ENCODE peak calls at places on chromosomes 11 and 22, in eight cellular contexts. One of them, this sample, is unnamed.

GRCh38 chr11:33017478-33017877 is 1.8 kb downstream of the DEPDC7 start:
- DNase-seq in mucosa of descending colon: no peak
- DNase-seq in GM12865: no peak
- DNase-seq in RWPE2: no peak
- DNase-seq in bronchial epithelial cell: no peak
- DNase-seq in AG04450: no peak
- DNase-seq in Calu3: no peak
- DNase-seq in fibroblast of mammary gland: no peak
- DNase-seq in this sample: no peak

GRCh38 chr11:122668562-122669090 is 13.1 kb downstream of the UBASH3B start:
- DNase-seq in mucosa of descending colon: no peak
- DNase-seq in GM12865: peak; percentile 19
- DNase-seq in RWPE2: no peak
- DNase-seq in bronchial epithelial cell: peak; percentile 79
- DNase-seq in AG04450: peak; percentile 66
- DNase-seq in Calu3: no peak
- DNase-seq in fibroblast of mammary gland: peak; percentile 86
- DNase-seq in this sample: no peak

GRCh38 chr11:108117746-108118371 is 3.5 kb upstream of the ACAT1 start:
- DNase-seq in mucosa of descending colon: no peak
- DNase-seq in GM12865: peak; percentile 62
- DNase-seq in RWPE2: no peak
- DNase-seq in bronchial epithelial cell: peak; percentile 61
- DNase-seq in AG04450: peak; percentile 34
- DNase-seq in Calu3: no peak
- DNase-seq in fibroblast of mammary gland: peak; percentile 77
- DNase-seq in this sample: no peak

GRCh38 chr11:44604171-44604581 is 38.7 kb downstream of the CD82 start:
- DNase-seq in mucosa of descending colon: no peak
- DNase-seq in GM12865: no peak
- DNase-seq in RWPE2: no peak
- DNase-seq in bronchial epithelial cell: peak; percentile 56
- DNase-seq in AG04450: no peak
- DNase-seq in Calu3: no peak
- DNase-seq in fibroblast of mammary gland: no peak
- DNase-seq in this sample: no peak

GRCh38 chr11:45188127-45188526 is 41.7 kb downstream of the PRDM11 start:
- DNase-seq in mucosa of descending colon: no peak
- DNase-seq in GM12865: no peak
- DNase-seq in RWPE2: no peak
- DNase-seq in bronchial epithelial cell: no peak
- DNase-seq in AG04450: no peak
- DNase-seq in Calu3: no peak
- DNase-seq in fibroblast of mammary gland: no peak
- DNase-seq in this sample: no peak

GRCh38 chr11:114288139-114288538 is 8.1 kb upstream of the NNMT start:
- DNase-seq in mucosa of descending colon: no peak
- DNase-seq in GM12865: no peak
- DNase-seq in RWPE2: no peak
- DNase-seq in bronchial epithelial cell: no peak
- DNase-seq in AG04450: no peak
- DNase-seq in Calu3: no peak
- DNase-seq in fibroblast of mammary gland: no peak
- DNase-seq in this sample: no peak

GRCh38 chr11:123550620-123550917 is 103.9 kb downstream of the SCN3B start:
- DNase-seq in mucosa of descending colon: no peak
- DNase-seq in GM12865: no peak
- DNase-seq in RWPE2: no peak
- DNase-seq in bronchial epithelial cell: no peak
- DNase-seq in AG04450: no peak
- DNase-seq in Calu3: no peak
- DNase-seq in fibroblast of mammary gland: no peak
- DNase-seq in this sample: no peak

GRCh38 chr11:67541198-67541597 is 18.0 kb upstream of the CABP2 start:
- DNase-seq in mucosa of descending colon: no peak
- DNase-seq in GM12865: no peak
- DNase-seq in RWPE2: no peak
- DNase-seq in bronchial epithelial cell: no peak
- DNase-seq in AG04450: no peak
- DNase-seq in Calu3: no peak
- DNase-seq in fibroblast of mammary gland: no peak
- DNase-seq in this sample: no peak

GRCh38 chr11:8361664-8362210 is 98.1 kb upstream of the LMO1 start:
- DNase-seq in mucosa of descending colon: no peak
- DNase-seq in GM12865: no peak
- DNase-seq in RWPE2: peak; percentile 23
- DNase-seq in bronchial epithelial cell: no peak
- DNase-seq in AG04450: no peak
- DNase-seq in Calu3: no peak
- DNase-seq in fibroblast of mammary gland: no peak
- DNase-seq in this sample: no peak

GRCh38 chr11:35390737-35391682 is 28.3 kb downstream of the SLC1A2 start:
- DNase-seq in mucosa of descending colon: peak; percentile 51
- DNase-seq in GM12865: peak; percentile 79
- DNase-seq in RWPE2: no peak
- DNase-seq in bronchial epithelial cell: peak; percentile 92
- DNase-seq in AG04450: no peak
- DNase-seq in Calu3: peak; percentile 28
- DNase-seq in fibroblast of mammary gland: peak; percentile 87
- DNase-seq in this sample: peak; percentile 59

GRCh38 chr22:44671742-44672141 is 30.3 kb upstream of the PRR5 start:
- DNase-seq in mucosa of descending colon: no peak
- DNase-seq in GM12865: no peak
- DNase-seq in RWPE2: no peak
- DNase-seq in bronchial epithelial cell: peak; percentile 72
- DNase-seq in AG04450: no peak
- DNase-seq in Calu3: no peak
- DNase-seq in fibroblast of mammary gland: peak; percentile 57
- DNase-seq in this sample: no peak

GRCh38 chr11:114678125-114679036 is at the start of gene NXPE2:
- DNase-seq in mucosa of descending colon: peak; percentile 85
- DNase-seq in GM12865: no peak
- DNase-seq in RWPE2: no peak
- DNase-seq in bronchial epithelial cell: peak; percentile 45
- DNase-seq in AG04450: peak; percentile 3
- DNase-seq in Calu3: no peak
- DNase-seq in fibroblast of mammary gland: peak; percentile 62
- DNase-seq in this sample: peak; percentile 75

GRCh38 chr11:35260342-35260985 is 121.5 kb downstream of the CD44 start:
- DNase-seq in mucosa of descending colon: no peak
- DNase-seq in GM12865: no peak
- DNase-seq in RWPE2: no peak
- DNase-seq in bronchial epithelial cell: peak; percentile 90
- DNase-seq in AG04450: peak; percentile 72
- DNase-seq in Calu3: no peak
- DNase-seq in fibroblast of mammary gland: peak; percentile 91
- DNase-seq in this sample: no peak

DNA sequence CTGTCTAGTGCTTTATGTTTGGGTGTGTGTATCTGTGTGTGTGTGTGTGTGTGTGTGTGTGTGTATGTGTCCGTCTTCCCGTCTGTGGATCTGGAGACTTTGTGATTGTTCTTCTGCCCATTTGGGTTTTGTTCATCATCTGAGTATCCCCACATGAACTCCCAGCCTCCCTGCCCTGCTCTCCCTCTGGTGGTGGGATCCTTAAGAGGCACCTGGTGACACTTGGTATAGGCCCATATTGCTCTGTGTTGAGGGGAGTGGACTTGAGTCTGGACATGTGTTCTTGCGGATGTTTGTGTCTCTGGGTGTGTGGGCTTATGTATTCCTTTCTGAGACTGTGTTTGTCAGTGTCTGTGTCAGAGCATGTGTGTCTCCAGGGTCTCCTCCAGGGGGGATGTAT is 15.3 kb downstream of the RCOR2 start:
- DNase-seq in mucosa of descending colon: no peak
- DNase-seq in GM12865: peak; percentile 27
- DNase-seq in RWPE2: no peak
- DNase-seq in bronchial epithelial cell: no peak
- DNase-seq in AG04450: no peak
- DNase-seq in Calu3: no peak
- DNase-seq in fibroblast of mammary gland: peak; percentile 50
- DNase-seq in this sample: no peak
- TF ChIP-seq CTCF in mucosa of descending colon: no peak
- TF ChIP-seq CTCF in GM12865: peak; percentile 25
- TF ChIP-seq CTCF in RWPE2: no peak
- TF ChIP-seq CTCF in bronchial epithelial cell: peak; percentile 34
- TF ChIP-seq CTCF in AG04450: peak; percentile 61
- TF ChIP-seq CTCF in Calu3: peak; percentile 20
- TF ChIP-seq CTCF in fibroblast of mammary gland: peak; percentile 54
- TF ChIP-seq CTCF in this sample: no peak

GRCh38 chr11:57638811-57639320 is 10.8 kb downstream of the YPEL4 start:
- DNase-seq in mucosa of descending colon: no peak
- DNase-seq in GM12865: no peak
- DNase-seq in RWPE2: no peak
- DNase-seq in bronchial epithelial cell: no peak
- DNase-seq in AG04450: no peak
- DNase-seq in Calu3: no peak
- DNase-seq in fibroblast of mammary gland: peak; percentile 25
- DNase-seq in this sample: no peak

GRCh38 chr11:57638005-57638760 is 11.5 kb downstream of the YPEL4 start:
- DNase-seq in mucosa of descending colon: peak; percentile 33
- DNase-seq in GM12865: peak; percentile 44
- DNase-seq in RWPE2: peak; percentile 89
- DNase-seq in bronchial epithelial cell: peak; percentile 77
- DNase-seq in AG04450: peak; percentile 58
- DNase-seq in Calu3: peak; percentile 41
- DNase-seq in fibroblast of mammary gland: peak; percentile 83
- DNase-seq in this sample: no peak

GRCh38 chr11:57640068-57640800 is 9.5 kb downstream of the YPEL4 start:
- DNase-seq in mucosa of descending colon: no peak
- DNase-seq in GM12865: no peak
- DNase-seq in RWPE2: no peak
- DNase-seq in bronchial epithelial cell: no peak
- DNase-seq in AG04450: no peak
- DNase-seq in Calu3: no peak
- DNase-seq in fibroblast of mammary gland: no peak
- DNase-seq in this sample: no peak

GRCh38 chr11:57641011-57641410 is 8.7 kb downstream of the YPEL4 start:
- DNase-seq in mucosa of descending colon: no peak
- DNase-seq in GM12865: no peak
- DNase-seq in RWPE2: no peak
- DNase-seq in bronchial epithelial cell: no peak
- DNase-seq in AG04450: no peak
- DNase-seq in Calu3: peak; percentile 42
- DNase-seq in fibroblast of mammary gland: peak; percentile 39
- DNase-seq in this sample: no peak

GRCh38 chr11:57639321-57640067 is 10.2 kb downstream of the YPEL4 start:
- DNase-seq in mucosa of descending colon: no peak
- DNase-seq in GM12865: no peak
- DNase-seq in RWPE2: no peak
- DNase-seq in bronchial epithelial cell: no peak
- DNase-seq in AG04450: no peak
- DNase-seq in Calu3: no peak
- DNase-seq in fibroblast of mammary gland: peak; percentile 18
- DNase-seq in this sample: no peak
- TF ChIP-seq CTCF in mucosa of descending colon: no peak
- TF ChIP-seq CTCF in GM12865: no peak
- TF ChIP-seq CTCF in RWPE2: no peak
- TF ChIP-seq CTCF in bronchial epithelial cell: no peak
- TF ChIP-seq CTCF in AG04450: no peak
- TF ChIP-seq CTCF in Calu3: no peak
- TF ChIP-seq CTCF in fibroblast of mammary gland: no peak
- TF ChIP-seq CTCF in this sample: no peak

DNA sequence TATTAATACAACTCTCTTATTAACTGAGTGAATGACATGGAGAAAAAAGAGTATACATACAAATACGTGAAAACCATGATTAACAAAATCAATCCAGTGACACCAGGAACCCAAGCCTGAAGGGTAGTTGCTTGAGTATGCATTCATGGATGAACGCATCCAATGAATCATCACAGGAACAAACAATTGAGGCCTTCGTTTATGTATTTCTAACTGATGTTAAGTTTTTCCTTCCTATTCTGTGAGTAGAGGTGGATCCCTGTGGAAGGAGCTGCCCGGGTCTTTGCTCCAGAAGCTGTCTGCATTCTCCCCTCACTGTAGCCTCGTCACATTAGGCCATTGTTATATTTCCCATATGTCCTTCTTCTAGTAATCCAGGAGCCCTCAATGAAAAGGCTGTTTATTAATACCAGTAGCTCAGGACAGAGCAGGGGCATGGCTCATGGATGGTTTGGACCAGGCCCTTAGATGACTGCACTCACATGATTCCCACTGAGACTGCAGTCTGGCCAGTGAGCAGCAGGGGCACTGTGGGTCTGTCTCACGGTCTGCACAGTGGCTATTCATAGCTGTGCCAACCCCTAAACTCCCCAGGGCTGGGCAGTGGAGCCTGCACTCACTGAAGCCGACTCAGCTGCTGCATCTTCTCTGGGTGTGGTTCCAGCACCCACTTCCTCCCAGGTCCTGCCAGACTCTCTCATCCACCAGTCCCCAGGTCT is 128.1 kb upstream of the TOP3B start:
- DNase-seq in mucosa of descending colon: peak; percentile 36
- DNase-seq in GM12865: peak; percentile 91
- DNase-seq in RWPE2: peak; percentile 91
- DNase-seq in bronchial epithelial cell: peak; percentile 93
- DNase-seq in AG04450: peak; percentile 26
- DNase-seq in Calu3: peak; percentile 65
- DNase-seq in fibroblast of mammary gland: peak; percentile 57
- DNase-seq in this sample: no peak
- TF ChIP-seq CTCF in mucosa of descending colon: no peak
- TF ChIP-seq CTCF in GM12865: peak; percentile 85
- TF ChIP-seq CTCF in RWPE2: peak; percentile 67
- TF ChIP-seq CTCF in bronchial epithelial cell: peak; percentile 71
- TF ChIP-seq CTCF in AG04450: peak; percentile 67
- TF ChIP-seq CTCF in Calu3: peak; percentile 70
- TF ChIP-seq CTCF in fibroblast of mammary gland: peak; percentile 50
- TF ChIP-seq CTCF in this sample: no peak

GRCh38 chr11:121157756-121158155 is 56.7 kb downstream of the TECTA start:
- DNase-seq in mucosa of descending colon: no peak
- DNase-seq in GM12865: no peak
- DNase-seq in RWPE2: no peak
- DNase-seq in bronchial epithelial cell: no peak
- DNase-seq in AG04450: no peak
- DNase-seq in Calu3: no peak
- DNase-seq in fibroblast of mammary gland: no peak
- DNase-seq in this sample: no peak

GRCh38 chr11:121152764-121153163 is 51.7 kb downstream of the TECTA start:
- DNase-seq in mucosa of descending colon: no peak
- DNase-seq in GM12865: no peak
- DNase-seq in RWPE2: no peak
- DNase-seq in bronchial epithelial cell: no peak
- DNase-seq in AG04450: no peak
- DNase-seq in Calu3: no peak
- DNase-seq in fibroblast of mammary gland: no peak
- DNase-seq in this sample: no peak

GRCh38 chr11:121154473-121154872 is 53.4 kb downstream of the TECTA start:
- DNase-seq in mucosa of descending colon: no peak
- DNase-seq in GM12865: no peak
- DNase-seq in RWPE2: no peak
- DNase-seq in bronchial epithelial cell: no peak
- DNase-seq in AG04450: no peak
- DNase-seq in Calu3: no peak
- DNase-seq in fibroblast of mammary gland: no peak
- DNase-seq in this sample: no peak

DNA sequence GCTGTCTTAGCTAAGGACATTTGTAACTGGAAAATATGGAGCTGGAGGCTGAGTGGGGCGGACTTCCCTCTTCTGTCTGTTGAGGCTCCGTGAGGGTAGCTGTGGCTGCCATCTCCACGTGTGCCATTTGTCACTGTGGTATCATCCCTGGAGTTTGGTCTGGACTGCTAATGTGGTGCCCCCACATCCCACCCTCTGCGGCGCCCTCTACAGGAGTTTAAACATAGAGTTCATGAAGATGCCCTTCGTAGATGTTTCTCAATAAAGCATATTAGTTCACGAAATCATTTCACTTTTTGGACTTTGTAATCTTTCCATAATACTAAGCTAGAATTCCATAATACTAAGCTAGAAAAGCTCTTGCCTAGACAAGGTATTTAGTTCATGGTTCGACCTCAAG is 52.4 kb downstream of the TECTA start:
- DNase-seq in mucosa of descending colon: no peak
- DNase-seq in GM12865: no peak
- DNase-seq in RWPE2: no peak
- DNase-seq in bronchial epithelial cell: no peak
- DNase-seq in AG04450: no peak
- DNase-seq in Calu3: no peak
- DNase-seq in fibroblast of mammary gland: no peak
- DNase-seq in this sample: no peak
- TF ChIP-seq CTCF in mucosa of descending colon: no peak
- TF ChIP-seq CTCF in GM12865: no peak
- TF ChIP-seq CTCF in RWPE2: no peak
- TF ChIP-seq CTCF in bronchial epithelial cell: no peak
- TF ChIP-seq CTCF in AG04450: no peak
- TF ChIP-seq CTCF in Calu3: no peak
- TF ChIP-seq CTCF in fibroblast of mammary gland: no peak
- TF ChIP-seq CTCF in this sample: no peak

This sample was measured in colonic mucosa.